ENCODE peak calls at places on chromosomes 11 and 22, in seven cellular contexts. U, S, M, J, W, K and P are unnamed samples.

GRCh38 chr22:43081968-43082367 is 7.2 kb downstream of the TTLL1 start:
- DNase-seq in U (no peak), S (no peak), M (no peak), J (no peak), W (no peak), K (no peak), P (no peak)

GRCh38 chr22:22702159-22702873 is 57.9 kb downstream of the GGTLC2 start:
- DNase-seq in U (peak; percentile 35), S (no peak), M (no peak), J (no peak), W (no peak), K (no peak), P (no peak)

GRCh38 chr11:114774599-114775365 is 96.5 kb downstream of the NXPE2 start:
- DNase-seq in U (peak; percentile 56), S (no peak), M (peak; percentile 44), J (no peak), W (no peak), K (no peak), P (peak; percentile 31)

GRCh38 chr11:56910046-56910753 is 78.5 kb upstream of the OR5AK2 start:
- DNase-seq in U (peak; percentile 59), S (no peak), M (no peak), J (no peak), W (no peak), K (no peak), P (no peak)

GRCh38 chr22:29334696-29335344 is 19.3 kb upstream of the RASL10A start:
- DNase-seq in U (no peak), S (no peak), M (no peak), J (no peak), W (no peak), K (no peak), P (no peak)

GRCh38 chr22:46450931-46451660 is 86.3 kb downstream of the CELSR1 start:
- DNase-seq in U (no peak), S (peak; percentile 95), M (no peak), J (no peak), W (no peak), K (no peak), P (no peak)

GRCh38 chr22:39214383-39215069 is 30.3 kb downstream of the PDGFB start:
- DNase-seq in U (no peak), S (peak; percentile 99), M (peak; percentile 47), J (peak; percentile 20), W (peak; percentile 83), K (no peak), P (peak; percentile 28)

GRCh38 chr11:66211100-66211499 is 57.3 kb upstream of the RAB1B start:
- DNase-seq in U (no peak), S (no peak), M (no peak), J (no peak), W (no peak), K (no peak), P (no peak)

GRCh38 chr22:26095271-26095956 is 73.8 kb upstream of the SEZ6L start:
- DNase-seq in U (no peak), S (no peak), M (no peak), J (no peak), W (no peak), K (no peak), P (no peak)

GRCh38 chr11:108093128-108093904 is 28.1 kb upstream of the ACAT1 start:
- DNase-seq in U (no peak), S (peak; percentile 46), M (no peak), J (no peak), W (no peak), K (no peak), P (peak; percentile 74)

GRCh38 chr11:67154726-67155125 is 35.7 kb downstream of the KDM2A start:
- DNase-seq in U (no peak), S (no peak), M (no peak), J (no peak), W (no peak), K (no peak), P (no peak)

GRCh38 chr11:3169235-3169951 is 4.3 kb upstream of the OSBPL5 start:
- DNase-seq in U (no peak), S (no peak), M (no peak), J (peak; percentile 77), W (peak; percentile 62), K (no peak), P (peak; percentile 38)

GRCh38 chr11:63769719-63770443 is 1.3 kb upstream of the ZFTA start:
- DNase-seq in U (no peak), S (no peak), M (peak; percentile 25), J (no peak), W (no peak), K (no peak), P (no peak)

GRCh38 chr11:63993100-63993499 is 6.9 kb downstream of the OTUB1 start:
- DNase-seq in U (no peak), S (no peak), M (no peak), J (no peak), W (no peak), K (no peak), P (no peak)

GRCh38 chr11:44016129-44016528 is 31.7 kb upstream of the ACCSL start:
- DNase-seq in U (no peak), S (no peak), M (peak; percentile 15), J (peak; percentile 91), W (no peak), K (no peak), P (peak; percentile 42)

GRCh38 chr11:106540001-106540400 is 462.5 kb downstream of the AASDHPPT start:
- DNase-seq in U (no peak), S (no peak), M (no peak), J (no peak), W (no peak), K (no peak), P (no peak)

GRCh38 chr22:38167988-38168407 is 13.6 kb downstream of the PLA2G6 start:
- DNase-seq in U (no peak), S (no peak), M (peak; percentile 94), J (no peak), W (no peak), K (no peak), P (no peak)

GRCh38 chr22:31106651-31107205 is 640 bp downstream of the SELENOM start:
- DNase-seq in U (peak; percentile 45), S (peak; percentile 22), M (no peak), J (no peak), W (no peak), K (no peak), P (peak; percentile 30)

GRCh38 chr11:33691051-33691864 is 9.4 kb downstream of the C11orf91 start:
- DNase-seq in U (peak; percentile 60), S (peak; percentile 97), M (no peak), J (no peak), W (no peak), K (no peak), P (no peak)

GRCh38 chr11:33689506-33689905 is 11.1 kb downstream of the C11orf91 start:
- DNase-seq in U (no peak), S (peak; percentile 2), M (no peak), J (no peak), W (no peak), K (no peak), P (no peak)

GRCh38 chr11:33690290-33691050 is 10.2 kb downstream of the C11orf91 start:
- DNase-seq in U (peak; percentile 54), S (peak; percentile 100), M (no peak), J (peak; percentile 81), W (peak; percentile 90), K (peak; percentile 96), P (peak; percentile 96)

GRCh38 chr11:33694346-33695050 is 6.1 kb downstream of the C11orf91 start:
- DNase-seq in U (no peak), S (peak; percentile 35), M (no peak), J (no peak), W (no peak), K (no peak), P (no peak)

GRCh38 chr11:33692013-33692504 is 8.6 kb downstream of the C11orf91 start:
- DNase-seq in U (peak; percentile 76), S (peak; percentile 99), M (peak; percentile 82), J (peak; percentile 87), W (peak; percentile 82), K (peak; percentile 91), P (peak; percentile 93)
- H3K4me3 ChIP-seq in U (no peak overlapping the region), S (peak overlapping the region; percentile 38), M (no peak overlapping the region), J (no peak overlapping the region), W (no peak overlapping the region), K (peak overlapping the region; percentile 23), P (peak overlapping the region; percentile 3)

DNA sequence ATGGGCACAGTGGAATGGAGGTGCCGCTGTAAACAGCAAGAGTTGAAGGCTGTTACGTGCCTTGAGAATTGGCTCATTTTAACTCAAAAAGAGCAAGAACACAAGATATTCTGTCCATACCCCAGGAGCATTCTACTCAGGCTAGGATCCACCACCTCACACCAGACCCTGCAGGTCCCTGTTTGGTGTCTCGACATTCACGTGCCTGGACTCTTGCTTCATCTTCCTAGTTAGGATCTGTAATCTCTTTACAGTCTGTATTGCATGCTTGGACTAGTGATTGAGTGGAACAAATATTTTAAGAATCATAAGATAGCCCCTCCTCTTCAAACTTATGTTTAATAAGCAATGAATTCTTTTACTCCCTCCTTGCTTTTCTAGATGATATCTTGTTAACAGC is 94.5 kb upstream of the GAL start:
- DNase-seq in U (no peak), S (no peak), M (no peak), J (no peak), W (no peak), K (no peak), P (no peak)
- H3K36me3 ChIP-seq in U (peaks cover 11% of the 10 kb centered on the region), S (peaks cover 63% of the 10 kb centered on the region), M (peaks cover 36% of the 10 kb centered on the region), J (peaks cover 11% of the 10 kb centered on the region), W (peaks cover 94% of the 10 kb centered on the region), K (peaks cover 23% of the 10 kb centered on the region), P (peaks cover 69% of the 10 kb centered on the region)

DNA sequence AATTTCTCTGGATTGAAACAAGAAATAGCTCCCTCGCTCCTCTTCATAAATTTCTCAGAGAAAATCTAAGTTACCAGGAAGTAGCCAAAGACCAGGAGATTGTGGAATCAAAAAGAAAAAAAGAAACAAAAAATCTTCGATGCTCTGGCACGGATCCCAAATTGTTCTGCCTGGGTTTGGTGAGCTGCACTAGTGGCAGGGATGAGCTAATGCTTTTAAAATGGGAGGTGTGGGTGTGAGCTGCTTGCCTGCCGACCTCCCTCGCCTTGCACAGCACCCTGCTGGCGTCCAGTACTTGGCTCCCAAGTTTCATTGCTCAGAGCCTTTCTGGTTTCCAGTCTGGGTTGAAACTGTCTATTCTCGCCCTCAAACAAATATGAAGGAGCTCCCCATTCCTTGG is 2.5 kb downstream of the TIMP3 start:
- DNase-seq in U (no peak), S (no peak), M (no peak), J (no peak), W (no peak), K (no peak), P (peak; percentile 78)
- H3K4me3 ChIP-seq in U (no peak overlapping the region), S (peak overlapping the region; percentile 99), M (peak overlapping the region; percentile 80), J (peak overlapping the region; percentile 68), W (no peak overlapping the region), K (peak overlapping the region; percentile 96), P (peak overlapping the region; percentile 67)

GRCh38 chr22:37028692-37029674 is 9.4 kb downstream of the MPST start:
- DNase-seq in U (no peak), S (no peak), M (no peak), J (peak; percentile 25), W (no peak), K (no peak), P (no peak)
- H3K36me3 ChIP-seq in U (peaks cover 14% of the 10 kb centered on the region), S (peaks cover 12% of the 10 kb centered on the region), M (peaks cover 30% of the 10 kb centered on the region), J (no peaks in the 10 kb centered on the region), W (peaks cover 34% of the 10 kb centered on the region), K (peaks cover 18% of the 10 kb centered on the region), P (peaks cover 14% of the 10 kb centered on the region)

GRCh38 chr11:134366279-134366678 is 34.5 kb downstream of the GLB1L2 start:
- DNase-seq in U (no peak), S (peak; percentile 30), M (no peak), J (no peak), W (peak; percentile 15), K (no peak), P (no peak)
- H3K4me3 ChIP-seq in U (no peak overlapping the region), S (no peak overlapping the region), M (no peak overlapping the region), J (no peak overlapping the region), W (no peak overlapping the region), K (no peak overlapping the region), P (no peak overlapping the region)

GRCh38 chr11:47166368-47166767 is 10.3 kb downstream of the ARFGAP2 start:
- DNase-seq in U (no peak), S (peak; percentile 5), M (no peak), J (no peak), W (no peak), K (no peak), P (no peak)
- H3K36me3 ChIP-seq in U (peaks cover 18% of the 10 kb centered on the region), S (peaks cover 34% of the 10 kb centered on the region), M (peaks cover 71% of the 10 kb centered on the region), J (peaks cover 15% of the 10 kb centered on the region), W (peaks cover 71% of the 10 kb centered on the region), K (peaks cover 44% of the 10 kb centered on the region), P (peaks cover 58% of the 10 kb centered on the region)